ENCODE peak calls at places on chromosomes 4 and X, in four cellular contexts. A, H, N and O are unnamed samples.

GRCh38 chrX:46376246-46376885 is 168.9 kb downstream of the ZNF674 start:
- DNase-seq in A (peak), H (peak), N (peak), O (peak)

GRCh38 chrX:8813036-8813435 is 11.9 kb upstream of the FAM9A start:
- DNase-seq in A (no peak), H (no peak), N (no peak), O (no peak)

GRCh38 chr4:3305610-3306371 is 13.0 kb downstream of the RGS12 start:
- DNase-seq in A (no peak), H (no peak), N (peak), O (no peak)

GRCh38 chrX:52574416-52575275 is 57.8 kb upstream of the XAGE1B start:
- DNase-seq in A (peak), H (peak), N (peak), O (peak)

GRCh38 chr4:7778524-7779193 is 161.0 kb downstream of the AFAP1 start:
- DNase-seq in A (no peak), H (no peak), N (no peak), O (no peak)

GRCh38 chrX:21985332-21985777 is 44.8 kb downstream of the SMS start:
- DNase-seq in A (peak), H (peak), N (peak), O (peak)

GRCh38 chr4:67393699-67394281 is 151.5 kb downstream of the CENPC start:
- DNase-seq in A (peak), H (peak), N (peak), O (peak)

GRCh38 chr4:86432552-86433134 is 72.8 kb upstream of the MAPK10 start:
- DNase-seq in A (no peak), H (no peak), N (no peak), O (no peak)

GRCh38 chrX:115367455-115367854 is 77.9 kb downstream of the LUZP4 start:
- DNase-seq in A (no peak), H (no peak), N (peak), O (no peak)

GRCh38 chr4:148170408-148171385 is 271.5 kb downstream of the NR3C2 start:
- DNase-seq in A (peak), H (peak), N (no peak), O (no peak)

GRCh38 chrX:101219116-101219839 is at the start of gene DRP2:
- DNase-seq in A (peak), H (no peak), N (peak), O (no peak)

GRCh38 chrX:47201545-47201944 is 7.9 kb downstream of the UBA1 start:
- DNase-seq in A (no peak), H (no peak), N (no peak), O (no peak)

GRCh38 chr4:111937368-111937767 is 207.9 kb upstream of the FAM241A start:
- DNase-seq in A (peak), H (peak), N (peak), O (peak)

GRCh38 chrX:10040961-10041360 is 73.8 kb downstream of the CLDN34 start:
- DNase-seq in A (no peak), H (no peak), N (no peak), O (no peak)

GRCh38 chr4:170538821-170539473 is 449.2 kb upstream of the AADAT start:
- DNase-seq in A (no peak), H (no peak), N (no peak), O (no peak)

GRCh38 chrX:139759637-139760036 is 51.7 kb upstream of the MCF2 start:
- DNase-seq in A (peak), H (no peak), N (peak), O (peak)

GRCh38 chrX:44596277-44596676 is 53.6 kb upstream of the FUNDC1 start:
- DNase-seq in A (no peak), H (no peak), N (no peak), O (no peak)

GRCh38 chr4:152293527-152293926 is 242.4 kb downstream of the FBXW7 start:
- DNase-seq in A (no peak), H (no peak), N (no peak), O (no peak)

GRCh38 chr4:128558896-128559669 is 250.4 kb upstream of the JADE1 start:
- DNase-seq in A (no peak), H (no peak), N (peak), O (no peak)

GRCh38 chrX:106009145-106009544 is 29.4 kb downstream of the SERPINA7 start:
- DNase-seq in A (no peak), H (no peak), N (no peak), O (no peak)

GRCh38 chr4:108937066-108937465 is 174.2 kb upstream of the ETNPPL start:
- DNase-seq in A (no peak), H (no peak), N (no peak), O (no peak)

GRCh38 chrX:71637848-71638247 is 19.5 kb upstream of the CXCR3 start:
- DNase-seq in A (peak), H (no peak), N (peak), O (no peak)

GRCh38 chrX:69066966-69067525 is 98.2 kb downstream of the PJA1 start:
- DNase-seq in A (no peak), H (no peak), N (peak), O (no peak)

GRCh38 chrX:33725556-33726232 is 406.4 kb downstream of the FAM47A start:
- DNase-seq in A (peak), H (no peak), N (no peak), O (peak)

GRCh38 chrX:104284407-104285000 is 29.8 kb upstream of the ESX1 start:
- DNase-seq in A (no peak), H (no peak), N (peak), O (no peak)

GRCh38 chrX:4043951-4044350 is 330.5 kb upstream of the PRKX start:
- DNase-seq in A (no peak), H (no peak), N (no peak), O (no peak)

GRCh38 chr4:13783800-13784411 is 156.4 kb upstream of the BOD1L1 start:
- DNase-seq in A (no peak), H (no peak), N (no peak), O (no peak)
- TF ChIP-seq EZH2phosphoT487 in A (no peak), H (no peak), N (no peak), O (no peak)

GRCh38 chr4:115165503-115165902 is 52.1 kb upstream of the NDST4 start:
- DNase-seq in A (no peak), H (no peak), N (peak), O (no peak)
- H3K4me3 ChIP-seq in A (no peak), H (no peak), N (no peak), O (no peak)

GRCh38 chr4:186102931-186103330 is 1.6 kb upstream of the FAM149A start:
- DNase-seq in A (no peak), H (no peak), N (no peak), O (no peak)

GRCh38 chr4:186104895-186105720 is 604 bp downstream of the FAM149A start:
- DNase-seq in A (no peak), H (no peak), N (peak), O (peak)

GRCh38 chr4:186104114-186104894 is at the start of gene FAM149A:
- DNase-seq in A (no peak), H (peak), N (peak), O (peak)

GRCh38 chr4:186108391-186108790 is 3.9 kb downstream of the FAM149A start:
- DNase-seq in A (no peak), H (no peak), N (no peak), O (no peak)

GRCh38 chr4:186105721-186106335 is 1.3 kb downstream of the FAM149A start:
- DNase-seq in A (no peak), H (no peak), N (no peak), O (peak)
- TF ChIP-seq EZH2 in A (peak), H (no peak), N (no peak), O (peak)

GRCh38 chrX:108268434-108269080 is 169.7 kb downstream of the COL4A6 start:
- DNase-seq in A (peak), H (no peak), N (peak), O (no peak)
- TF ChIP-seq EZH2phosphoT487 in A (no peak), H (no peak), N (no peak), O (no peak)

GRCh38 chr4:17811078-17811603 is 362 bp downstream of the NCAPG start:
- DNase-seq in A (no peak), H (no peak), N (peak), O (no peak)

GRCh38 chr4:17810260-17811077 is at the start of the genes DCAF16 and NCAPG:
- DNase-seq in A (peak), H (peak), N (peak), O (peak)

GRCh38 chr4:17812801-17813200 is 2.0 kb downstream of the NCAPG start:
- DNase-seq in A (no peak), H (no peak), N (peak), O (no peak)

GRCh38 chr4:17814140-17814539 is 3.4 kb downstream of the NCAPG start:
- DNase-seq in A (peak), H (no peak), N (peak), O (no peak)

GRCh38 chr4:17812125-17812524 is 1.3 kb downstream of the NCAPG start:
- DNase-seq in A (no peak), H (no peak), N (no peak), O (no peak)
- H3K4me3 ChIP-seq in A (peak), H (peak), N (peak), O (peak)

DNA sequence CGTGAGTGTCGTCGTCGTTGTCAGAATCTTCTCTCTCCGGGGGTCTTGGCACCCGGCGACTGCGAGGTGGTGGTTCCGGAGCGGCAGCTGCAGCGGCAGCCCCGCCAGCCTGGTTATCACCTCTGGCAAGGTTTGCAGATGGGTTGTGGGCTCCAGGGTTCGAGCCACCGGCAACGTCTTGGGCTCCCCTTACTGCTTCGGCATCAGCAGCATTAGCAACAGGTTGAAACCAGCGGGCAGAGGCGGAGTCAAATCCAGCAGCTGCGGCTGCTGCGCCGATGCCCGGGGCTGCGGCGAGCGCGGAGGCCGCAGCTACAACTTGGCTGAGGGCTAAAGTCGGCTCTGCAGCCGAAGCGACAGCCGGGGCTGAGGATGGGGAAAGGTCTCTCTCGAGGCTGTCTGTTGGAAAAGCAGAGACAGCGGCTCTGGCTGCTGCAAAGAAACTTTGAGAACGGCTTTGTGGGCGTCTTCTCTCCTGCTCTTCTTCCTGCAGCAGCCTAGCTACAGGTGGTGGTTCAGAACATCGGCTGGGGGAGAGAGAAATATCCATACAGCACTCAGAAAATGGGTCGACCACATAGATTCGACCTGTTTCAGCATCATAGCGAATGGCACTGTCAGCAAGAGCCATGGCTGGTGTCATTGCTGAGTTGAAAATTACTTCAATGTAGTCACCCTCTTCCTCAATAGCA is 3.6 kb downstream of the IRS4 start:
- DNase-seq in A (no peak), H (no peak), N (no peak), O (peak)
- TF ChIP-seq EZH2 in A (no peak), H (no peak), N (no peak), O (no peak)